ENCODE peak calls at places on chromosomes 7 and 10, in nine cellular contexts. D, A, E, F, U, G, Q, W and Z are unnamed samples.

GRCh38 chr7:106538638-106539037 is 122.3 kb downstream of the CCDC71L start:
- DNase-seq in D (no peak), A (no peak), E (no peak), F (no peak), U (no peak), G (no peak), Q (no peak), W (no peak), Z (no peak)

GRCh38 chr7:108263364-108263951 is 133.3 kb upstream of the LAMB4 start:
- DNase-seq in D (no peak), A (no peak), E (no peak), F (no peak), U (no peak), G (no peak), Q (no peak), W (no peak), Z (no peak)

GRCh38 chr10:108877130-108877529 is 1046.2 kb downstream of the XPNPEP1 start:
- DNase-seq in D (no peak), A (no peak), E (no peak), F (no peak), U (no peak), G (no peak), Q (no peak), W (no peak), Z (no peak)

GRCh38 chr7:83271212-83272099 is 108.8 kb upstream of the PCLO start:
- DNase-seq in D (no peak), A (peak; percentile 59), E (peak; percentile 17), F (no peak), U (no peak), G (no peak), Q (no peak), W (no peak), Z (no peak)

GRCh38 chr7:29269941-29270340 is 75.4 kb downstream of the CHN2 start:
- DNase-seq in D (no peak), A (no peak), E (no peak), F (no peak), U (no peak), G (no peak), Q (no peak), W (no peak), Z (no peak)

GRCh38 chr10:64159910-64160872 is 639.0 kb downstream of the REEP3 start:
- DNase-seq in D (no peak), A (no peak), E (no peak), F (no peak), U (no peak), G (no peak), Q (no peak), W (no peak), Z (no peak)

GRCh38 chr7:128735433-128735832 is 3.7 kb upstream of the CALU start:
- DNase-seq in D (no peak), A (no peak), E (no peak), F (no peak), U (no peak), G (peak; percentile 80), Q (no peak), W (no peak), Z (no peak)

GRCh38 chr7:43954524-43955228 is 28.4 kb downstream of the UBE2D4 start:
- DNase-seq in D (peak; percentile 15), A (peak; percentile 79), E (peak; percentile 27), F (no peak), U (no peak), G (peak; percentile 54), Q (peak; percentile 53), W (no peak), Z (peak; percentile 15)

GRCh38 chr10:4459531-4459930 is 366.5 kb upstream of the AKR1E2 start:
- DNase-seq in D (no peak), A (no peak), E (no peak), F (no peak), U (no peak), G (no peak), Q (peak; percentile 37), W (no peak), Z (no peak)

GRCh38 chr10:36003031-36003600 is 361.0 kb upstream of the FZD8 start:
- DNase-seq in D (no peak), A (no peak), E (no peak), F (no peak), U (peak; percentile 33), G (no peak), Q (no peak), W (no peak), Z (no peak)

GRCh38 chr10:126702181-126702580 is 31.7 kb upstream of the C10orf90 start:
- DNase-seq in D (no peak), A (no peak), E (no peak), F (no peak), U (no peak), G (no peak), Q (no peak), W (no peak), Z (no peak)

GRCh38 chr10:10589540-10589939 is 428.1 kb upstream of the CELF2 start:
- DNase-seq in D (no peak), A (no peak), E (no peak), F (no peak), U (no peak), G (no peak), Q (no peak), W (no peak), Z (no peak)

GRCh38 chr10:8179081-8179480 is 124.6 kb downstream of the GATA3 start:
- DNase-seq in D (no peak), A (no peak), E (no peak), F (no peak), U (no peak), G (no peak), Q (no peak), W (no peak), Z (no peak)

GRCh38 chr10:120508393-120508792 is 51.4 kb downstream of the PLPP4 start:
- DNase-seq in D (no peak), A (no peak), E (no peak), F (no peak), U (no peak), G (no peak), Q (no peak), W (no peak), Z (no peak)

GRCh38 chr10:79052311-79053080 is 16.3 kb upstream of the ZMIZ1 start:
- DNase-seq in D (peak; percentile 66), A (peak; percentile 76), E (no peak), F (no peak), U (peak; percentile 4), G (no peak), Q (peak; percentile 60), W (no peak), Z (no peak)

GRCh38 chr7:2450198-2451107 is 25.7 kb downstream of the GRIFIN start:
- DNase-seq in D (no peak), A (no peak), E (no peak), F (no peak), U (no peak), G (no peak), Q (no peak), W (no peak), Z (no peak)

GRCh38 chr7:30135551-30136271 is 925 bp downstream of the MTURN start:
- DNase-seq in D (peak; percentile 63), A (peak; percentile 58), E (no peak), F (peak; percentile 28), U (peak; percentile 80), G (peak; percentile 68), Q (peak; percentile 65), W (peak; percentile 69), Z (peak; percentile 65)

DNA sequence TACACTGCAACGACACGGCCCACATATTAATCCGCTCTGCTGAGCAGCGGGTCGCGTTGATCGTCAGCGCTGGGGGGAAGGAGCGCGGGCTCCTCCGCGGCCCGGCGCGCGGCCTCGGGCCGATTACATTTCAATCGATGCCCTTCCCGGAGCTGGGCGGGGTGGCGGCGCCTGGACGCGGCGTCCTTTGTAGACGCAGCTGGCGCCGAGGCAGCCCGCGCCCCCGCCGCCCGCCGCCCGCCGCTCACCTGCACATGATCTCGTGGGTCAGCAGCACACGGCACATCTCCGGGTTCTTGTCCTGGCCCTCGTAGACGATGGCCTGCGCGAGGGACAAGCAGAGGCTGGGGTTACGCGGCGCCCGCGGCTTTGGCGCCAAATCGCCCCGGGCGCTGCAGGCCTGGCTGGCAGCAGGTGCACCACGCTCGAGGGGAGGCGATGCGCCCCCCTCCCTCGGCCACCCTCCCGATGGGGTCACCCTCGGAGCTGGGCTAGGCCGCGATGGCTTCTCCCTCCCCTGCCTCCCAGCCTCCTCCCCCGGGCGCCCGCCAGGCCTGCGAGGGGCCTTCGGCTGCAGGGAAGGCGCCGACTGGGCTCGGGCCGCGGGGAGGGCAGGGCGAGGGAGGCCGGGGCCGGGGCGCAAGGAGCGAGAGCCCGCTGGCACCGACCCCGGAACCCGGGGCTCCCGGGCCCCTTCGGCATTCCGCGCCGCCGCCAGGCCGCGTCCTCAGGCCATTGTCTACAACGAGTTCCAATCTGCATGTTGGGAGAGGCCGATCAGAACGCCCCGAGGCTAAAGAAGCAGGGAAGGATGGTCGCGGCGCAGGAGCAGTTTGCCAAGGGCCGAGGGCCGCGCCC is 5.2 kb downstream of the EBF3 start:
- DNase-seq in D (no peak), A (peak; percentile 72), E (no peak), F (no peak), U (no peak), G (no peak), Q (no peak), W (no peak), Z (no peak)
- H3K27ac ChIP-seq in D (no peak overlapping the region), A (no peak overlapping the region), E (no peak overlapping the region), F (no peak overlapping the region), U (peak overlapping the region; percentile 94), G (no peak overlapping the region), Q (no peak overlapping the region), W (no peak overlapping the region), Z (no peak overlapping the region)

DNA sequence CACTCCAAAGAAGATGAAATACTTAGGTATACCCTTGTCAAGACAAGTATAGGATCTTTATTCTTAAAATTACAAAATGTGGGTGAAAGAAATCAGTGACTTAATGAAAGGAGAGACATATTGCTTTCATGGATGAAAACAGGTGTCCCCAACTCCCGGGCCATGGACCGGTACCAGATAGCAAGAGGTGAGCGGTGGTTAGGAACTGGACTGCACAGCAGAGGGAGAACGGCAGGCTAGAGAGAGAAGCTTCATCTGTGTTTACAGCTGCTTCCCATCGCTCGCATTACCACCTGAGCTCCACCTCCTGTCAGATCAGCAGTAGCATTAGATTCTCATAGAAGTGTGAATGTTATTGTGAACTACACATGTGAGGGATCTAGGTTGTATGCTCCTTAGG is 408.9 kb downstream of the CALN1 start:
- DNase-seq in D (no peak), A (no peak), E (no peak), F (no peak), U (no peak), G (no peak), Q (no peak), W (no peak), Z (no peak)
- H3K27ac ChIP-seq in D (no peak overlapping the region), A (no peak overlapping the region), E (no peak overlapping the region), F (no peak overlapping the region), U (no peak overlapping the region), G (no peak overlapping the region), Q (no peak overlapping the region), W (no peak overlapping the region), Z (no peak overlapping the region)

GRCh38 chr7:49295136-49295535 is 370.8 kb downstream of the CDC14C start:
- DNase-seq in D (no peak), A (no peak), E (no peak), F (no peak), U (no peak), G (no peak), Q (no peak), W (no peak), Z (no peak)
- H3K27ac ChIP-seq in D (no peak overlapping the region), A (no peak overlapping the region), E (no peak overlapping the region), F (no peak overlapping the region), U (no peak overlapping the region), G (no peak overlapping the region), Q (no peak overlapping the region), W (no peak overlapping the region), Z (no peak overlapping the region)

DNA sequence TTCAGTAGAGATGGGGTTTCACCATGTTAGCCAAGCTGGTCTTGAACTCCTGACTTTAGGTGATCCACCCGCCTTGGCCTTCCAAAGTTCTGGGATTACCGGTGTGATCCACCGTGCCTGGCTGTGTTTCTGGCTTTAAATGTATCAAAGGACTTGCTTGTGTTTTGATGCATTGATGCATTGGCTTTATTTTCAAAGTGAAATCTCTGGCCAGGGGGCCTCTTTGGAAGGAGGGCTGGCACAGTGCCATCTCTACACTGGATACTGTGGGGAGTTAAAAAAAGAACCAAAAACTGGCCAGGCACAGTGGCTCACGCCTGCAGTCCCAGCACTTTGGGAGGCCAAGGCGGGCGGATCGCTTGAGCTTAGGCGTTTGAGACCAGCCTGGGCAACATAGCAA is 16.0 kb downstream of the MNX1 start:
- DNase-seq in D (no peak), A (no peak), E (no peak), F (no peak), U (no peak), G (no peak), Q (no peak), W (no peak), Z (no peak)
- H3K27ac ChIP-seq in D (no peak overlapping the region), A (no peak overlapping the region), E (no peak overlapping the region), F (no peak overlapping the region), U (no peak overlapping the region), G (no peak overlapping the region), Q (no peak overlapping the region), W (no peak overlapping the region), Z (no peak overlapping the region)